ENCODE peak calls at places on chromosomes 4 and X, in ten cellular contexts. U is upper lobe of right lung, M is AG08395, O is adrenal gland, Z is fibroblast of the conjunctiva, I is neural progenitor cell, J is NCI-H2171, T is ecto neural progenitor cell, S is immature natural killer cell, G is iris pigment epithelial cell. H is an unnamed sample.

GRCh38 chr4:83083925-83084475 is 30.5 kb downstream of the PLAC8 start:
- DNase-seq in U (no peak), M (no peak), O (no peak), Z (no peak), I (no peak), J (no peak), T (no peak), S (peak), G (no peak), H (no peak)

GRCh38 chr4:78937837-78938236 is 1.4 kb downstream of the PAQR3 start:
- DNase-seq in U (no peak), M (peak), O (no peak), Z (no peak), I (no peak), J (no peak), T (no peak), S (no peak), G (no peak), H (peak)

GRCh38 chrX:138982350-138982749 is 270.8 kb upstream of the FGF13 start:
- DNase-seq in U (no peak), M (no peak), O (no peak), Z (no peak), I (no peak), J (no peak), T (no peak), S (no peak), G (no peak), H (no peak)

GRCh38 chr4:6010789-6011188 is 7.4 kb downstream of the C4orf50 start:
- DNase-seq in U (no peak), M (no peak), O (no peak), Z (no peak), I (no peak), J (no peak), T (no peak), S (no peak), G (no peak), H (no peak)

GRCh38 chrX:110258552-110258951 is 59.3 kb downstream of the AMMECR1 start:
- DNase-seq in U (no peak), M (peak), O (no peak), Z (no peak), I (no peak), J (no peak), T (no peak), S (no peak), G (peak), H (no peak)

GRCh38 chrX:10904220-10904619 is 206.9 kb upstream of the HCCS start:
- DNase-seq in U (no peak), M (peak), O (no peak), Z (no peak), I (no peak), J (no peak), T (no peak), S (no peak), G (peak), H (no peak)

GRCh38 chr4:101420661-101421060 is 73.3 kb upstream of the PPP3CA start:
- DNase-seq in U (no peak), M (no peak), O (no peak), Z (no peak), I (no peak), J (no peak), T (no peak), S (no peak), G (peak), H (peak)

GRCh38 chr4:113003841-113004240 is 45.6 kb upstream of the ANK2 start:
- DNase-seq in U (no peak), M (no peak), O (no peak), Z (no peak), I (no peak), J (no peak), T (no peak), S (no peak), G (peak), H (no peak)

GRCh38 chrX:10841579-10841978 is 221.2 kb upstream of the MID1 start:
- DNase-seq in U (no peak), M (peak), O (no peak), Z (peak), I (no peak), J (no peak), T (no peak), S (no peak), G (peak), H (no peak)

GRCh38 chr4:113020966-113021365 is 28.5 kb upstream of the ANK2 start:
- DNase-seq in U (no peak), M (peak), O (no peak), Z (peak), I (peak), J (no peak), T (no peak), S (no peak), G (peak), H (peak)

GRCh38 chr4:75494563-75494962 is 19.6 kb downstream of the RCHY1 start:
- DNase-seq in U (no peak), M (peak), O (no peak), Z (peak), I (no peak), J (no peak), T (no peak), S (no peak), G (peak), H (peak)

GRCh38 chrX:53004038-53004437 is 44.6 kb upstream of the GPR173 start:
- DNase-seq in U (no peak), M (no peak), O (no peak), Z (no peak), I (no peak), J (no peak), T (no peak), S (no peak), G (no peak), H (no peak)

GRCh38 chrX:29662101-29662500 is 553.3 kb upstream of the MAGEB2 start:
- DNase-seq in U (no peak), M (peak), O (no peak), Z (no peak), I (no peak), J (no peak), T (no peak), S (no peak), G (peak), H (peak)

H was measured in mesenchymal stem cell.